ENCODE peak calls at places on chromosomes 5 and 9, in five cellular contexts. R is K562, G is HepG2, H is GM12878, E is H1. O is an unnamed sample.

GRCh38 chr5:76590027-76590426 is 33.2 kb downstream of the F2RL2 start:
- DNase-seq in H (peak), G (no peak), R (no peak), E (no peak), O (no peak)

GRCh38 chr5:158100373-158100902 is 241.5 kb upstream of the CLINT1 start:
- DNase-seq in H (no peak), R (no peak), G (no peak), E (no peak), O (no peak)

GRCh38 chr9:136886610-136887597 is 588 bp downstream of the TRAF2 start:
- DNase-seq in H (no peak), R (peak), E (peak), G (no peak), O (peak)

GRCh38 chr9:85027870-85028269 is 358.3 kb downstream of the NTRK2 start:
- DNase-seq in E (no peak), G (no peak), R (no peak), H (no peak), O (no peak)

GRCh38 chr5:115594343-115595047 is 7.8 kb downstream of the TICAM2 start:
- DNase-seq in R (no peak), H (no peak), G (no peak), E (no peak), O (no peak)

GRCh38 chr9:99565203-99565602 is 256.5 kb upstream of the NR4A3 start:
- DNase-seq in E (no peak), H (no peak), R (no peak), G (no peak), O (no peak)

GRCh38 chr9:132802121-132802795 is 75.8 kb downstream of the AK8 start:
- DNase-seq in R (peak), E (no peak), H (no peak), G (no peak), O (no peak)

GRCh38 chr5:75965292-75965691 is 117.9 kb upstream of the SV2C start:
- DNase-seq in E (no peak), H (no peak), R (no peak), G (no peak), O (no peak)

GRCh38 chr9:34957492-34958410 is at the start of gene PHF24:
- DNase-seq in E (peak), R (peak), H (no peak), G (no peak), O (peak)

GRCh38 chr9:95023217-95024003 is 294.1 kb downstream of the FANCC start:
- DNase-seq in H (no peak), R (no peak), E (no peak), G (peak), O (no peak)

GRCh38 chr5:140821375-140822280 is at the start of gene PCDHA5:
- DNase-seq in E (no peak), R (no peak), G (peak), H (no peak), O (no peak)

GRCh38 chr5:61450880-61451279 is 118.8 kb downstream of the ZSWIM6 start:
- DNase-seq in H (no peak), G (no peak), R (no peak), E (no peak), O (peak)

GRCh38 chr9:32928145-32928763 is 73.2 kb downstream of the APTX start:
- DNase-seq in G (no peak), R (no peak), E (no peak), H (no peak), O (no peak)

GRCh38 chr9:83473488-83473971 is 64.7 kb downstream of the FRMD3 start:
- DNase-seq in R (no peak), E (no peak), G (no peak), H (peak), O (no peak)

GRCh38 chr5:82470185-82470584 is 192.0 kb upstream of the RPS23 start:
- DNase-seq in E (no peak), G (no peak), H (no peak), R (no peak), O (no peak)

GRCh38 chr9:94950733-94951590 is 224.5 kb downstream of the AOPEP start:
- DNase-seq in E (no peak), R (no peak), H (no peak), G (peak), O (no peak)

GRCh38 chr5:14741721-14742426 is 77.4 kb downstream of the OTULIN start:
- DNase-seq in H (no peak), R (no peak), G (no peak), E (no peak), O (no peak)

GRCh38 chr5:59749782-59750520 is 143.6 kb downstream of the PDE4D start:
- DNase-seq in G (no peak), E (no peak), R (no peak), H (no peak), O (no peak)

GRCh38 chr5:136115183-136115865 is 17.3 kb upstream of the SMAD5 start:
- DNase-seq in G (no peak), E (no peak), R (no peak), H (no peak), O (no peak)

GRCh38 chr5:98454904-98455303 is 318.6 kb upstream of the RGMB start:
- DNase-seq in G (no peak), E (no peak), H (no peak), R (no peak), O (no peak)

GRCh38 chr5:1278656-1279442 is 16.0 kb downstream of the TERT start:
- DNase-seq in R (no peak), H (no peak), G (no peak), E (no peak), O (no peak)

GRCh38 chr5:1220831-1221230 is 4.3 kb upstream of the SLC6A18 start:
- DNase-seq in G (no peak), E (no peak), R (no peak), H (no peak), O (no peak)

GRCh38 chr5:3542158-3542557 is 53.5 kb upstream of the IRX1 start:
- DNase-seq in H (no peak), R (no peak), G (no peak), E (no peak), O (no peak)

GRCh38 chr5:10789021-10789420 is 28.0 kb upstream of the DAP start:
- DNase-seq in H (no peak), E (no peak), R (no peak), G (no peak), O (no peak)

GRCh38 chr9:35258665-35259474 is 97.1 kb downstream of the UNC13B start:
- DNase-seq in G (peak), H (no peak), R (no peak), E (no peak), O (peak)

GRCh38 chr9:92332577-92333287 is 7.0 kb downstream of the CENPP start:
- DNase-seq in R (no peak), H (no peak), G (no peak), E (no peak), O (peak)

GRCh38 chr9:17134843-17135577 is at the start of gene CNTLN:
- DNase-seq in E (peak), H (no peak), G (peak), R (no peak), O (peak)

GRCh38 chr9:16100596-16101091 is 547.8 kb downstream of the CCDC171 start:
- DNase-seq in R (no peak), G (no peak), H (no peak), E (peak), O (no peak)

GRCh38 chr9:7570107-7570720 is 229.4 kb downstream of the DMAC1 start:
- DNase-seq in H (peak), G (peak), E (peak), R (peak), O (peak)

GRCh38 chr5:122874179-122874875 is 28.9 kb downstream of the SNX24 start:
- DNase-seq in E (no peak), G (no peak), R (no peak), H (no peak), O (no peak)

GRCh38 chr5:82421119-82421518 is 143.0 kb upstream of the RPS23 start:
- DNase-seq in E (no peak), R (no peak), H (no peak), G (no peak), O (no peak)

GRCh38 chr9:32431940-32432555 is 47.6 kb downstream of the ACO1 start:
- DNase-seq in G (peak), E (peak), R (peak), H (no peak), O (peak)

DNA sequence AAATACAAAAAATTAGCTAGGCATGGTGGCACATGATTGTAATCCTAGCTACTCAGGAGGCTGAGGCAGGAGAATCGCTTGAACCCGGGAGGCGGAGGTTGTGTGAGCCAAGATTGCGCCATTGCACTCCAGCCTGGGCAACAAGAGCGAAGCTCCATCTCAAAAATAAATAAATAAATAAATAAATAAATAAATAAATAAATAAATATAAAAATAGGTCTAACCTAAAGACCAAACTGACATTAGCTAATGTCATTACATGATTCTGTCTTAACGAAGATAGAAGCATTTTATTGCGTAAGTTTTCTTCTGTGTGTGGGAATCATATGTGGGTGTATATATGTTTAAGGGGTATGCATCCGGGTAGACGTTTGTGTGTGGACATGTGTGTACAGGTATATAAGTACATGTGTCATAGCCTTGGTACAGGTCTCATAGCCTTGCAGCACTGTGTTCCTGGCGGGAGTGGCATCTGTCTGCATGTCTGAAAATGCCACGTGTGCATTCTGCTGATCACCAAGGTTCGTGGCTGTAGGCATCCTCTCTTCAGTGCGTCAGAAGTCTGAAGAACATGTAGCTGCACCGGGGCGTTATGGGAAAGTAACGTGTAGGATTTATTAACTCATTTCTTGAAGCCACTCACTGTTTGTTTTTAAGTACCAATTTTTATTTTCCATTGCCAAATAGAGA is 298.1 kb downstream of the NR3C1 start:
- DNase-seq in R (no peak), E (no peak), G (no peak), H (no peak), O (no peak)
- H3K9ac ChIP-seq in R (no peak), E (no peak), G (no peak), H (no peak), O (no peak)

GRCh38 chr9:36543916-36544315 is 28.8 kb upstream of the MELK start:
- DNase-seq in R (no peak), H (no peak), G (no peak), E (no peak), O (no peak)
- TF ChIP-seq TAF1 in R (no peak), H (no peak), G (no peak), E (no peak), O (no peak)

GRCh38 chr5:170986598-170986997 is 124.8 kb downstream of the RANBP17 start:
- DNase-seq in E (no peak), R (no peak), H (no peak), G (no peak), O (peak)
- H3K9ac ChIP-seq in E (no peak), R (no peak), H (no peak), G (no peak), O (no peak)

GRCh38 chr5:178113141-178113787 is at the start of gene N4BP3:
- DNase-seq in H (no peak), E (peak), R (peak), G (no peak), O (peak)
- TF ChIP-seq TAF1 in H (peak), E (peak), R (peak), G (no peak), O (no peak)

DNA sequence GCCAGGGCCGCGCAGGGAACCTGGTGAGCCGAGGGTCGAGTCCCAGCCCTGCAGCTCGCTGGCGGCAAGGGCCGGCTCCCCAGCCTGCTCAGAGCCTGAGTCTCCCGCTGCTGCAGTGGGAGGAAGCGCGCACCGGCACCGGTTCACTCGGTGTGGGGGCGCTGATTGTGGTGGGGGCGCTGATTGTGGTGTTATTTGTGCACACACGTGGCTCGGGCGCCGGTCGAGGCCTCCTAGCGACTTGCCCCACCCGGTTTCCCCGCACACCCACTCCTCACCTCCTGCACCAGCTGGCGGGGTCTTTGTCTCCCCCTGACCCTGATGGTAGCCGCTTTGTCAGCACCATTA is 266.7 kb downstream of the NSG2 start:
- DNase-seq in E (no peak), H (no peak), G (no peak), R (no peak), O (no peak)
- H3K9ac ChIP-seq in E (no peak), H (no peak), G (no peak), R (no peak), O (no peak)

GRCh38 chr9:125479846-125480615 is 218.4 kb downstream of the GAPVD1 start:
- DNase-seq in E (no peak), H (no peak), G (no peak), R (no peak), O (no peak)
- TF ChIP-seq TAF1 in E (no peak), H (no peak), G (no peak), R (no peak), O (no peak)

GRCh38 chr9:134664446-134664845 is 22.8 kb downstream of the COL5A1 start:
- DNase-seq in G (no peak), H (no peak), E (no peak), R (no peak), O (no peak)
- H3K9ac ChIP-seq in G (no peak), H (no peak), E (no peak), R (no peak), O (no peak)

GRCh38 chr5:17248999-17249634 is 31.7 kb downstream of the BASP1 start:
- DNase-seq in R (no peak), G (no peak), E (no peak), H (no peak), O (no peak)
- TF ChIP-seq TAF1 in R (no peak), G (no peak), E (no peak), H (no peak), O (peak)

O was measured in SK-N-SH.